ENCODE peak calls at places on chromosomes 1 and 21, in five cellular contexts. O, T, J, G and M are unnamed samples.

GRCh38 chr1:223258751-223259177 is 105.2 kb downstream of the SUSD4 start:
- DNase-seq in O (no peak), T (peak), J (no peak), G (peak), M (no peak)

GRCh38 chr21:37645848-37646247 is 270.4 kb downstream of the KCNJ6 start:
- DNase-seq in O (no peak), T (no peak), J (no peak), G (no peak), M (no peak)

GRCh38 chr1:54716299-54717047 is 812 bp downstream of the TTC4 start:
- DNase-seq in O (no peak), T (no peak), J (no peak), G (no peak), M (no peak)

GRCh38 chr1:208511242-208511860 is 267.2 kb upstream of the PLXNA2 start:
- DNase-seq in O (no peak), T (no peak), J (no peak), G (no peak), M (no peak)

GRCh38 chr1:41799723-41800122 is 119.0 kb downstream of the HIVEP3 start:
- DNase-seq in O (peak), T (no peak), J (no peak), G (peak), M (peak)

GRCh38 chr1:168606096-168606495 is 29.7 kb downstream of the XCL1 start:
- DNase-seq in O (no peak), T (no peak), J (no peak), G (no peak), M (no peak)

GRCh38 chr21:44094832-44095231 is 12.4 kb upstream of the PWP2 start:
- DNase-seq in O (no peak), T (peak), J (no peak), G (no peak), M (no peak)

GRCh38 chr1:183303901-183304300 is 114.3 kb downstream of the NMNAT2 start:
- DNase-seq in O (no peak), T (no peak), J (no peak), G (no peak), M (no peak)

GRCh38 chr1:25030674-25031589 is 100.9 kb upstream of the RUNX3 start:
- DNase-seq in O (peak), T (no peak), J (no peak), G (peak), M (no peak)

GRCh38 chr1:227949341-227949921 is 1.7 kb upstream of the WNT9A start:
- DNase-seq in O (no peak), T (peak), J (no peak), G (no peak), M (no peak)

GRCh38 chr1:206949641-206950040 is 3.4 kb upstream of the PIGR start:
- DNase-seq in O (no peak), T (no peak), J (no peak), G (no peak), M (no peak)

GRCh38 chr1:171740987-171741871 is 636 bp downstream of the VAMP4 start:
- DNase-seq in O (peak), T (no peak), J (peak), G (peak), M (no peak)

GRCh38 chr1:154534263-154534844 is 24.1 kb downstream of the UBE2Q1 start:
- DNase-seq in O (no peak), T (no peak), J (peak), G (peak), M (no peak)

GRCh38 chr21:32371913-32372314 is 20.9 kb downstream of the URB1 start:
- DNase-seq in O (no peak), T (peak), J (no peak), G (peak), M (no peak)

GRCh38 chr1:7253118-7253480 is 467.8 kb downstream of the CAMTA1 start:
- DNase-seq in O (no peak), T (no peak), J (no peak), G (no peak), M (no peak)

GRCh38 chr1:29136463-29136915 is 12.8 kb upstream of the TMEM200B start:
- DNase-seq in O (no peak), T (no peak), J (no peak), G (peak), M (no peak)

GRCh38 chr1:174990382-174990999 is 9.3 kb upstream of the CACYBP start:
- DNase-seq in O (no peak), T (no peak), J (no peak), G (peak), M (no peak)

GRCh38 chr1:239995281-239995680 is 96.4 kb upstream of the FMN2 start:
- DNase-seq in O (no peak), T (no peak), J (no peak), G (no peak), M (no peak)